ENCODE peak calls at places on chromosomes 13 and 19, in four cellular contexts. V, J, U and L are unnamed samples.

GRCh38 chr13:27830010-27830409 is 37.7 kb downstream of the GSX1 start:
- DNase-seq in V (peak; percentile 50), J (peak; percentile 88), U (peak; percentile 27), L (peak; percentile 88)

GRCh38 chr13:101875717-101876393 is 423.4 kb downstream of the ITGBL1 start:
- DNase-seq in V (no peak), J (no peak), U (no peak), L (no peak)

GRCh38 chr19:33670398-33670797 is 48.6 kb downstream of the CHST8 start:
- DNase-seq in V (no peak), J (no peak), U (no peak), L (no peak)

GRCh38 chr13:56299650-56300049 is 841.1 kb upstream of the PRR20A start:
- DNase-seq in V (no peak), J (no peak), U (no peak), L (no peak)

GRCh38 chr19:16363133-16363851 is 38.7 kb downstream of the KLF2 start:
- DNase-seq in V (no peak), J (no peak), U (no peak), L (no peak)

GRCh38 chr19:9741476-9742171 is 26.9 kb downstream of the ZNF846 start:
- DNase-seq in V (no peak), J (no peak), U (no peak), L (no peak)

GRCh38 chr13:77213644-77214043 is 113.2 kb downstream of the MYCBP2 start:
- DNase-seq in V (no peak), J (no peak), U (no peak), L (no peak)

GRCh38 chr13:43014162-43014561 is 9.2 kb upstream of the DNAJC15 start:
- DNase-seq in V (no peak), J (no peak), U (no peak), L (no peak)

GRCh38 chr13:100387416-100387815 is 201.2 kb downstream of the GGACT start:
- DNase-seq in V (no peak), J (no peak), U (no peak), L (no peak)

GRCh38 chr19:29690842-29691241 is 24.2 kb downstream of the C19orf12 start:
- DNase-seq in V (peak; percentile 64), J (peak; percentile 37), U (no peak), L (peak; percentile 79)

GRCh38 chr19:18097217-18097992 is at the start of gene MAST3:
- DNase-seq in V (peak; percentile 89), J (peak; percentile 91), U (peak; percentile 59), L (peak; percentile 95)

GRCh38 chr19:18292810-18293641 is 11.6 kb upstream of the JUND start:
- DNase-seq in V (no peak), J (peak; percentile 94), U (peak; percentile 92), L (peak; percentile 97)

GRCh38 chr19:11381535-11382369 is 2.4 kb downstream of the EPOR start:
- DNase-seq in V (peak; percentile 69), J (peak; percentile 95), U (peak; percentile 64), L (peak; percentile 96)

GRCh38 chr13:59946924-59947323 is 216.8 kb downstream of the DIAPH3 start:
- DNase-seq in V (no peak), J (no peak), U (no peak), L (no peak)

GRCh38 chr13:104327217-104327616 is 1261.0 kb upstream of the SLC10A2 start:
- DNase-seq in V (no peak), J (no peak), U (no peak), L (no peak)

GRCh38 chr19:46466536-46467199 is 4.7 kb downstream of the PNMA8A start:
- DNase-seq in V (no peak), J (no peak), U (peak; percentile 71), L (no peak)

GRCh38 chr19:10388957-10389356 is 8.6 kb upstream of the TYK2 start:
- DNase-seq in V (peak; percentile 75), J (peak; percentile 87), U (peak; percentile 86), L (peak; percentile 97)

GRCh38 chr13:99984463-99985242 is 3.1 kb downstream of the ZIC2 start:
- DNase-seq in V (no peak), J (peak; percentile 65), U (no peak), L (peak; percentile 73)

GRCh38 chr19:55341191-55342043 is 1.7 kb downstream of the KMT5C start:
- DNase-seq in V (peak; percentile 22), J (peak; percentile 93), U (peak; percentile 72), L (peak; percentile 94)

GRCh38 chr13:86846501-86846900 is 824.7 kb upstream of the SLITRK5 start:
- DNase-seq in V (no peak), J (no peak), U (no peak), L (no peak)

GRCh38 chr13:108069521-108070210 is 145.7 kb downstream of the LIG4 start:
- DNase-seq in V (peak; percentile 4), J (no peak), U (no peak), L (no peak)

DNA sequence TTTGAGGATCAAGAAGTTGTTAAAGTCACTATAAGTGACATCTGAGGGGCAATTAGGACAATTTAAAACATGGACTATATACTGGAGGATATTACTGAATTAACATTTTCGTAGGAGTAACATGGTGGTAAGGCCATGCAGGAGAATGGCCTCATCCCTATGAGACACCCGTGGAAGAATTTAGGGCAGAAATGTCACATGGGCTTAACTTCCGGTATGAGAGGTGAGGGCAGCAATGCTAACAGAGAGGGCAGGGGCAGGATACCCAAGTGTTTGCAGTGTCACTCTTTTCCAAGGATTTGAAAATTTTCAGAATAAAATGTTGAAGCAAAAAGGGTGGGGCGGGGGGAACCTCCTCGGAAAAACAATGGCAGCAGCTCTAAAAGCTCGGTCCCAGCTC is 23.6 kb downstream of the RANBP3 start:
- DNase-seq in V (no peak), J (no peak), U (no peak), L (no peak)
- H3K27ac ChIP-seq in V (peak overlapping the region; percentile 35), J (peak overlapping the region; percentile 21), U (peak overlapping the region; percentile 24), L (peak overlapping the region; percentile 64)

GRCh38 chr19:50325310-50326100 is 3.7 kb downstream of the KCNC3 start:
- DNase-seq in V (peak; percentile 66), J (peak; percentile 98), U (no peak), L (peak; percentile 98)
- H3K4me1 ChIP-seq in V (peaks cover 21% of the 10 kb centered on the region), J (peaks cover 3% of the 10 kb centered on the region), U (peaks cover 3% of the 10 kb centered on the region), L (no peaks in the 10 kb centered on the region)

DNA sequence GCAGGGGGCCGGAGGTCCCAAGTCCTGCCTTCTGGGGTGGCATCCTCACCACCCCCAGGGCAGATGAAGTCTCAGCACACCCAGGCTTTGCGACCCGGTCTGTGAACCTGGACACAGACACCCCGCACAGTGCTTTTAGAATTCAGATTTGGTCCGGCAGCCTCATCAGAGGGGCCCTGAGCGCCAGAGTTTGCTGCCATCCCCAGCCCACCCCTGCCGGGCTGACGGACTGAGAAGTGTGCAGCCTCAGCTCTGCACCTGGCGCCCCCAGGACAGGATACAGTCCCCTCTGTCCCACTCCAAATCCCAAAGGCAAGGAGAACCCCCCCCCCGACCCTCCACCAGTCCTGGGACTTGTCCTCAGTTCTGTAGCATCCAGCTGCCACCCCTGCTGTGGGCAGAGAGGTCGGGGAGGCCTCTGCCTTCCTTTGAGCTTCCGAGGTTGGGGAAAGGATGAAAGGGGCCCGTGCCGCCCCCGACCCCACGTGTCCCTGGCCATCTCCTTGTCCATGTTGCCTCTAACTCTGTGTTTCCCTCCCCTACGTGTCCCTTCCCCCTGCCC is 16.9 kb downstream of the CAPN12 start:
- DNase-seq in V (no peak), J (no peak), U (no peak), L (no peak)
- H3K27ac ChIP-seq in V (no peak overlapping the region), J (no peak overlapping the region), U (peak overlapping the region; percentile 88), L (no peak overlapping the region)

DNA sequence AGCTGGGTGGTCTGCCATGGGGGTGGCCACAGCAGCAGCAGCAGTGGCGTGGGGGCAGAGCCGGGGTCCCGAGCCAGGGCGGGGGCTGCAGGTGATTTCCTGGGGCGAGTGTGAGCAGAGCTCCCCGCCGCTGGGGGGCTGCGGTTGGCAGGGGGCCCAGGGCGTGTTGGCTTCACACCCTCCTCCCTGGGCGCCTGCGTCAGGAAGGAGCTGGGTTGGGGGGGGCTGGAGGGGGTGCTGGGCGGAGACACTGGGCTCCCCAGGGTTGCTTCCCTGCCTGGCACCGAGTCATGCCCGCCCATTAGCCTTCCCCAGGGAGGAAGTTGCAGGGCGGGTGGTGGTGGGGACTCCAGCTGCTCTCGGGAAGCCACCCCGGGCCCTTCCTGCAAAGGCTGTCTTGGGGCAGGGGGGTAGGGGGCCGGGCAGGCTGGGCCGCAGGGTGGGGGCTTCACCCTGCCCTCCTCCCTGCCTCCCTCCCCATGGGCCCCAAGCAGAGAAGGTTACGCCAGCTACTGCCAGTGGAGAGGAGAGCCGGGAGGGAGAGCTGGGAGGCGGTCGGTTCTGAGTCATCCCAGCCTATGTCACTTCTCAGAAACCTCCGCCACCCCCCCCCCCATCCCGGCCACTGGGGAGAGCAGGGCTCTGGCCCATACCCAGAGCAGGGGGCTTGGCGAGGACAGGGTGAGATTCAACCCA is 4.6 kb downstream of the MIDN start:
- DNase-seq in V (peak; percentile 84), J (no peak), U (peak; percentile 95), L (peak; percentile 65)
- H3K4me1 ChIP-seq in V (peaks cover 46% of the 10 kb centered on the region), J (peaks cover 15% of the 10 kb centered on the region), U (peaks cover 30% of the 10 kb centered on the region), L (peaks cover 5% of the 10 kb centered on the region)

DNA sequence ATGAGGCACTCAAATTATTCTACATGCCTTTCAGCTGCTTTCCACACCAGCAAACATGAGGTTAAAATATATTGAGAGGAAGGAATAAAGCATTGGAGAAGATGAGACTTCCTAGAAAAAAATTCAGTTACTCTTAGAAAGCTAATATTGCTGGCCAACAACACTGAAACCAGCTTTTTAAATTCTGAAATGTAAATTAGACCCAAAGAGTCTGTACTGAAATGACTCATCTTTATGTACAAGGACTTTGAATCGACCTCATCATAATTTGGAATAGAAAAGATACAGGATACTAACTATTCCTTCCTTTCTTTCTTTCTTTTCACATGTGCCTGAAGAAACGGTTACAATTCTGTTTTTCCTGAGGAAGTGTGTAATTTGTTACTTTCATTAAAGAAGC is 6.5 kb upstream of the HSPH1 start:
- DNase-seq in V (no peak), J (no peak), U (no peak), L (no peak)
- H3K27ac ChIP-seq in V (no peak overlapping the region), J (no peak overlapping the region), U (no peak overlapping the region), L (no peak overlapping the region)

GRCh38 chr19:2978467-2978767 is 1.1 kb downstream of the TLE6 start:
- DNase-seq in V (no peak), J (no peak), U (no peak), L (no peak)

GRCh38 chr19:2977001-2977685 is at the start of gene TLE6:
- DNase-seq in V (peak; percentile 94), J (peak; percentile 98), U (peak; percentile 96), L (peak; percentile 99)

GRCh38 chr19:2974342-2974932 is 2.9 kb upstream of the TLE6 start:
- DNase-seq in V (no peak), J (peak; percentile 36), U (peak; percentile 71), L (no peak)

GRCh38 chr19:2977686-2978466 is 512 bp downstream of the TLE6 start:
- DNase-seq in V (no peak), J (peak; percentile 23), U (no peak), L (peak; percentile 60)

GRCh38 chr19:2976609-2977000 is 759 bp upstream of the TLE6 start:
- DNase-seq in V (no peak), J (peak; percentile 38), U (no peak), L (no peak)
- H3K4me1 ChIP-seq in V (peaks cover 9% of the 10 kb centered on the region), J (peaks cover 11% of the 10 kb centered on the region), U (peaks cover 31% of the 10 kb centered on the region), L (peaks cover 5% of the 10 kb centered on the region)

DNA sequence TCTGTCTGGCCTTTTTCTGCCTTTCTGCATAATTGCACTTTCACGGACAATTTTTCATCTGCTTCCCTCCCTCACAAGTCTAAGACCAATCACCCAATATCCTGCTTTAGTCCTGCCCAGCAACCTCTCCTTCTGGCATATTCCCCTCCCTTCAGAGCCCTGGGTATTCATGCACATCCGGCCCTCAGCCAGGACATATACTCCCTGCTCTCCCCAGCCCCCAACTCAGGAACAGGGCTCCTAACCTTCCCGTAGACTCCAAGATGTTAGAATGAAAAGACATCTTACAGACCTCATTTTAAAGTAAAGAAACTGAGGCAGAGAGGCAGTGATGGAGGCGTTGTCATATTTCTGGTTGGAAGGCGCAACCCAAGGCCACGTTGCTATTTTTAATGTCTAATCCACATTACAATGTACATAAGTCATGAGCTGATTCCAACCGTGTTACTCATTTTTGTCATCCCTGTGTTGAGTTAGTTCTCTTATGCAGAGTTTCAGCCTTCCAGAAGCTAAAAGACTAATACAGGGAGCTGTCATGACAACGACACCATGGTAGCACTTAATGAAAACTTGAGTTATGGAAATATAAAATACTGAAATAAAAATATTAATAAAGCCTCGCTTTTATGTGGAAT is 209.2 kb downstream of the TSHZ3 start:
- DNase-seq in V (no peak), J (no peak), U (no peak), L (no peak)
- H3K27ac ChIP-seq in V (no peak overlapping the region), J (no peak overlapping the region), U (no peak overlapping the region), L (no peak overlapping the region)